ENCODE peak calls at places on chromosomes 4 and X, in four cellular contexts. One of them, this sample, is unnamed.

GRCh38 chrX:8946488-8947050 is 87.4 kb downstream of the FAM9B start:
- DNase-seq in A549: no peak
- DNase-seq in heart left ventricle: no peak
- DNase-seq in endothelial cell of umbilical vein: no peak
- DNase-seq in this sample: no peak

GRCh38 chr4:60344908-60345307 is 855.2 kb upstream of the ADGRL3 start:
- DNase-seq in A549: no peak
- DNase-seq in heart left ventricle: no peak
- DNase-seq in endothelial cell of umbilical vein: no peak
- DNase-seq in this sample: no peak

GRCh38 chr4:7649741-7650531 is 215.2 kb upstream of the PSAPL1 start:
- DNase-seq in A549: no peak
- DNase-seq in heart left ventricle: no peak
- DNase-seq in endothelial cell of umbilical vein: peak; percentile 21
- DNase-seq in this sample: no peak

GRCh38 chr4:19987746-19988145 is 264.0 kb upstream of the SLIT2 start:
- DNase-seq in A549: no peak
- DNase-seq in heart left ventricle: no peak
- DNase-seq in endothelial cell of umbilical vein: peak; percentile 48
- DNase-seq in this sample: no peak

GRCh38 chr4:84529169-84529751 is 30.2 kb upstream of the NKX6-1 start:
- DNase-seq in A549: peak; percentile 13
- DNase-seq in heart left ventricle: no peak
- DNase-seq in endothelial cell of umbilical vein: peak; percentile 29
- DNase-seq in this sample: peak; percentile 6

GRCh38 chrX:109777749-109778148 is 44.7 kb upstream of the ACSL4 start:
- DNase-seq in A549: no peak
- DNase-seq in heart left ventricle: no peak
- DNase-seq in endothelial cell of umbilical vein: no peak
- DNase-seq in this sample: no peak

GRCh38 chrX:107107459-107107858 is 11.2 kb downstream of the RBM41 start:
- DNase-seq in A549: no peak
- DNase-seq in heart left ventricle: no peak
- DNase-seq in endothelial cell of umbilical vein: no peak
- DNase-seq in this sample: no peak

GRCh38 chr4:16788893-16789292 is 109.6 kb downstream of the LDB2 start:
- DNase-seq in A549: no peak
- DNase-seq in heart left ventricle: no peak
- DNase-seq in endothelial cell of umbilical vein: no peak
- DNase-seq in this sample: no peak

GRCh38 chrX:81377329-81377728 is 175.4 kb downstream of the SH3BGRL start:
- DNase-seq in A549: peak; percentile 1
- DNase-seq in heart left ventricle: no peak
- DNase-seq in endothelial cell of umbilical vein: peak; percentile 36
- DNase-seq in this sample: peak; percentile 34

GRCh38 chr4:68906238-68907137 is 45.1 kb downstream of the UGT2A3 start:
- DNase-seq in A549: no peak
- DNase-seq in heart left ventricle: no peak
- DNase-seq in endothelial cell of umbilical vein: no peak
- DNase-seq in this sample: no peak

GRCh38 chrX:24023972-24024664 is 2.9 kb downstream of the KLHL15 start:
- DNase-seq in A549: no peak
- DNase-seq in heart left ventricle: no peak
- DNase-seq in endothelial cell of umbilical vein: peak; percentile 49
- DNase-seq in this sample: peak; percentile 76

GRCh38 chr4:4423706-4424498 is 37.0 kb downstream of the NSG1 start:
- DNase-seq in A549: no peak
- DNase-seq in heart left ventricle: no peak
- DNase-seq in endothelial cell of umbilical vein: no peak
- DNase-seq in this sample: no peak

GRCh38 chr4:175536852-175537453 is 275.1 kb downstream of the GPM6A start:
- DNase-seq in A549: peak; percentile 26
- DNase-seq in heart left ventricle: no peak
- DNase-seq in endothelial cell of umbilical vein: no peak
- DNase-seq in this sample: peak; percentile 52

GRCh38 chr4:84341559-84341958 is 157.5 kb downstream of the NKX6-1 start:
- DNase-seq in A549: no peak
- DNase-seq in heart left ventricle: no peak
- DNase-seq in endothelial cell of umbilical vein: no peak
- DNase-seq in this sample: no peak

GRCh38 chr4:80072607-80073361 is at the start of gene ANTXR2:
- DNase-seq in A549: peak; percentile 47
- DNase-seq in heart left ventricle: peak; percentile 89
- DNase-seq in endothelial cell of umbilical vein: peak; percentile 84
- DNase-seq in this sample: peak; percentile 66
- TF ChIP-seq POLR2A in A549: peak; percentile 27
- TF ChIP-seq POLR2A in heart left ventricle: peak; percentile 75
- TF ChIP-seq POLR2A in endothelial cell of umbilical vein: peak; percentile 78
- TF ChIP-seq POLR2A in this sample: peak; percentile 43

DNA sequence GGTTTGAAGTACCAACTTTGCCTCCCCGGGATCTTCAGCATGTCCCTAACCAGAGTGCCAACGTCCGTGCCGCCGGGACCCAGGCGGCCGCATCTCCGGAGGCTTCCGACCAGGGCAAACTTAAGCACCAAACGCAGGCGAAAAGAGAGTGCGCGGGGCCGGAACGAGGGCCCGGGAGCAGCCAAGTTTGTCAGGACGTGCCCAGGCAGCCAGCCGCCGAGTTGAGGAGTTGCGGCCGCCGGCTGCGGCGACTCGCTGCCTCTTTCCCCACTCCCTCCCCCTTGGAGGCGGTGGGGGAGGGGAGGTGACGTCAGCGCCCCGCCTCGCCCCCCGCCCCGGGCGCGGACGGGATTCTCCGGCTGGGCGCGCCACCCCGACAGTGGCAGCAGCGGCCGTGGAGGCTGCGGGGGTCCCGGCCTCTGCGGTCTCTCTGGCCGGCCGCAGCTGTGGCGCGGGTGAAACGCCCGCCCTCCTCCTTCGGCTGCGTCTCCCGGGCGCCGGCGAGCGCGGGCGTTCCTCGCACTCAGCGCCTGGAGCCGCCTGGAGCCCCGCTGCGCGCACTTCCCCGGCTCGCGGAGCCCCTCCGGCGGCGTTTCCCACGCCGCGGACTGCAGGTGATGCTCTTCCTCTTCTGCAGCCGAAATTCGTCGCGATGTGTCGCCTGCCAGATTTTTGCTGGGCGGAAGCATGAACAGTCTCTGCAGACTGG is 2.9 kb upstream of the FAT1 start:
- DNase-seq in A549: peak; percentile 53
- DNase-seq in heart left ventricle: peak; percentile 73
- DNase-seq in endothelial cell of umbilical vein: peak; percentile 51
- DNase-seq in this sample: peak; percentile 67
- TF ChIP-seq POLR2A in A549: peak; percentile 82
- TF ChIP-seq POLR2A in heart left ventricle: peak; percentile 48
- TF ChIP-seq POLR2A in endothelial cell of umbilical vein: no peak
- TF ChIP-seq POLR2A in this sample: no peak

GRCh38 chr4:38762560-38762959 is 20.2 kb downstream of the TLR10 start:
- DNase-seq in A549: no peak
- DNase-seq in heart left ventricle: no peak
- DNase-seq in endothelial cell of umbilical vein: no peak
- DNase-seq in this sample: no peak
- TF ChIP-seq POLR2A in A549: no peak
- TF ChIP-seq POLR2A in heart left ventricle: no peak
- TF ChIP-seq POLR2A in endothelial cell of umbilical vein: no peak
- TF ChIP-seq POLR2A in this sample: no peak

GRCh38 chr4:114187592-114187991 is 208.1 kb upstream of the ARSJ start:
- DNase-seq in A549: no peak
- DNase-seq in heart left ventricle: no peak
- DNase-seq in endothelial cell of umbilical vein: no peak
- DNase-seq in this sample: no peak
- TF ChIP-seq POLR2A in A549: no peak
- TF ChIP-seq POLR2A in heart left ventricle: no peak
- TF ChIP-seq POLR2A in endothelial cell of umbilical vein: no peak
- TF ChIP-seq POLR2A in this sample: no peak

DNA sequence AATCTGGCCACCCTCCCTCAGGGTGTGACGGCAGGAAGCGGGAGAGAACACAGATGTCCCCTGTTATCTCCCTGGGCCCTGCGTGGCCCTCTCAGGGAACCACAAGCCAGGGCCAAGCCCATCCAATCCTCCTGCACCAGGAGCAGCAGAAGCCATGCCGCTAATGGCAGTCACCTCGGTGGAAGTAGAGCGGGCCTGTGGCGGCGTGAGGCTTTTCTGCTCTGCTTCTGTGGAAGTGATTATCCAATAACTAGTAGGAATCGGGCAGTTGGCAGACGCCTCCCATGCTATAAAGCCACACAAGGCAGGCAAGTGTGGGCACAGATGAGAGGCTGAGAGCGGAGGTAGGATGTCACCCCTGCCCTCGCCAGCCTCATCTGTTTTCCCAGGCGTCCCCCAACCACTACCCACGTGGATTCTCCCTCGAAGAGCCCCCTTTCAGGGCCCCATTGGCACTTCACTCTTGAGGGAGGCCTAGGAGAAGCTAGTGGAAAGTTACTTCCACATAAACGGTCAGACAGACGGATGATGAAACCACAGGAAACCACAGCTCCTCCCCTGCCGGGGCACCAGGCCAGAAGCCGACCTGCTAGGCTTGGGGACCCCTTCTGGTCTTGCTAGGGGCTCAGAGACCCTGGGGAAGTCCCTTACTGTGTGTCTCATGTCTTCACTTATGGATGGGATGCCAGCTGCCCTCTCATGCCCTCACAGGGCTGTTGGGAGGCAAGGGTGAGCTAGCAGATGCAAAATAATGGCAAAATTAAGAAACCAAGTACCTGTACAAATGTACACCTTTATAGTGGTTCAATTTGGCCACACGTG is 18.8 kb upstream of the TMSB4X start:
- DNase-seq in A549: no peak
- DNase-seq in heart left ventricle: no peak
- DNase-seq in endothelial cell of umbilical vein: peak; percentile 78
- DNase-seq in this sample: peak; percentile 90
- TF ChIP-seq POLR2A in A549: no peak
- TF ChIP-seq POLR2A in heart left ventricle: no peak
- TF ChIP-seq POLR2A in endothelial cell of umbilical vein: no peak
- TF ChIP-seq POLR2A in this sample: peak; percentile 55

This sample was measured in erythroblast.